ENCODE peak calls at places on chromosomes 5 and 9, in four cellular contexts. U is iPS DF 6.9, B is upper lobe of left lung, R is endothelial cell of umbilical vein. Z is an unnamed sample.
A peak's percentile ranks its signal among the peaks of the same experiment; 100 is the strongest.

GRCh38 chr5:75049581-75050274 is 2.6 kb downstream of the GCNT4 start:
- DNase-seq in U (peak; percentile 84), B (no peak), R (peak; percentile 55), Z (peak; percentile 58)

GRCh38 chr9:126033318-126033717 is 286.1 kb downstream of the PBX3 start:
- DNase-seq in U (no peak), B (no peak), R (no peak), Z (no peak)

GRCh38 chr9:110255064-110255416 is 1.3 kb downstream of the TXN start:
- DNase-seq in U (no peak), B (peak; percentile 76), R (no peak), Z (peak; percentile 55)

GRCh38 chr9:38134578-38134977 is 65.6 kb upstream of the SHB start:
- DNase-seq in U (no peak), B (no peak), R (no peak), Z (no peak)

GRCh38 chr5:112630246-112631009 is 107.3 kb upstream of the APC start:
- DNase-seq in U (no peak), B (no peak), R (no peak), Z (no peak)

GRCh38 chr5:180170111-180170809 is 38.8 kb downstream of the RASGEF1C start:
- DNase-seq in U (no peak), B (peak; percentile 70), R (no peak), Z (peak; percentile 80)

GRCh38 chr9:127707766-127708165 is 978 bp downstream of the CFAP157 start:
- DNase-seq in U (no peak), B (no peak), R (no peak), Z (peak; percentile 76)

GRCh38 chr9:93531374-93531773 is 45.0 kb upstream of the PHF2 start:
- DNase-seq in U (no peak), B (no peak), R (no peak), Z (no peak)

GRCh38 chr9:35733109-35733541 is 659 bp downstream of the CREB3 start:
- DNase-seq in U (no peak), B (no peak), R (peak; percentile 70), Z (peak; percentile 86)

GRCh38 chr5:180400416-180400815 is 47.3 kb upstream of the GFPT2 start:
- DNase-seq in U (no peak), B (no peak), R (no peak), Z (peak; percentile 22)

GRCh38 chr5:102858808-102859207 is 103.7 kb downstream of the PAM start:
- DNase-seq in U (no peak), B (no peak), R (no peak), Z (no peak)

GRCh38 chr5:73727470-73727869 is 101.5 kb downstream of the ARHGEF28 start:
- DNase-seq in U (no peak), B (no peak), R (no peak), Z (no peak)

GRCh38 chr5:111512026-111512405 is 319 bp downstream of the STARD4 start:
- DNase-seq in U (no peak), B (no peak), R (no peak), Z (peak; percentile 70)

GRCh38 chr9:112348257-112348992 is 15.0 kb upstream of the PTBP3 start:
- DNase-seq in U (no peak), B (peak; percentile 31), R (peak; percentile 83), Z (peak; percentile 20)

GRCh38 chr5:62521319-62521718 is 57.3 kb upstream of the LRRC70 start:
- DNase-seq in U (no peak), B (no peak), R (no peak), Z (no peak)

GRCh38 chr9:91773166-91773565 is 176.9 kb downstream of the ROR2 start:
- DNase-seq in U (no peak), B (no peak), R (no peak), Z (no peak)

GRCh38 chr9:130333041-130334040 is 67.8 kb downstream of the HMCN2 start:
- DNase-seq in U (no peak), B (peak; percentile 69), R (no peak), Z (peak; percentile 42)

GRCh38 chr5:59678959-59679358 is 214.6 kb downstream of the PDE4D start:
- DNase-seq in U (no peak), B (no peak), R (no peak), Z (no peak)

GRCh38 chr9:18020254-18020745 is 441.4 kb downstream of the SH3GL2 start:
- DNase-seq in U (no peak), B (no peak), R (no peak), Z (no peak)

GRCh38 chr9:73152445-73152844 is 780 bp downstream of the ANXA1 start:
- DNase-seq in U (no peak), B (no peak), R (peak; percentile 56), Z (no peak)

GRCh38 chr5:159975462-159976019 is 33.4 kb upstream of the TTC1 start:
- DNase-seq in U (no peak), B (no peak), R (peak; percentile 64), Z (peak; percentile 28)

GRCh38 chr5:437281-437771 is 5.7 kb upstream of the EXOC3 start:
- DNase-seq in U (no peak), B (no peak), R (no peak), Z (no peak)

GRCh38 chr9:96646081-96646991 is 8.8 kb downstream of the PRXL2C start:
- DNase-seq in U (no peak), B (no peak), R (no peak), Z (no peak)

GRCh38 chr5:75640826-75641225 is 29.6 kb downstream of the ANKDD1B start:
- DNase-seq in U (no peak), B (no peak), R (peak; percentile 50), Z (no peak)

GRCh38 chr5:1699394-1699793 is 100.2 kb downstream of the MRPL36 start:
- DNase-seq in U (no peak), B (no peak), R (no peak), Z (no peak)

GRCh38 chr9:93675336-93676150 is 99.2 kb downstream of the PHF2 start:
- DNase-seq in U (no peak), B (no peak), R (no peak), Z (peak; percentile 50)

GRCh38 chr5:13660072-13660471 is 284.4 kb downstream of the DNAH5 start:
- DNase-seq in U (no peak), B (no peak), R (peak; percentile 17), Z (peak; percentile 11)

GRCh38 chr5:53479656-53480473 is 564 bp upstream of the FST start:
- DNase-seq in U (no peak), B (peak; percentile 92), R (no peak), Z (peak; percentile 82)

GRCh38 chr5:125798311-125798710 is 624.9 kb upstream of the GRAMD2B start:
- DNase-seq in U (no peak), B (no peak), R (peak; percentile 56), Z (no peak)

GRCh38 chr9:20040991-20041606 is 252.3 kb upstream of the SLC24A2 start:
- DNase-seq in U (no peak), B (peak; percentile 58), R (no peak), Z (no peak)

GRCh38 chr5:135108569-135108968 is 74.5 kb upstream of the PITX1 start:
- DNase-seq in U (no peak), B (no peak), R (no peak), Z (no peak)

GRCh38 chr9:109179801-109180523 is 12.9 kb upstream of the FRRS1L start:
- DNase-seq in U (no peak), B (no peak), R (no peak), Z (no peak)

GRCh38 chr5:56328753-56329560 is 95.8 kb upstream of the ANKRD55 start:
- DNase-seq in U (no peak), B (no peak), R (peak; percentile 72), Z (no peak)

GRCh38 chr9:4932681-4933080 is 52.4 kb upstream of the JAK2 start:
- DNase-seq in U (no peak), B (no peak), R (no peak), Z (no peak)

GRCh38 chr5:141369994-141370848 is at the start of gene PCDHGB3:
- DNase-seq in U (no peak), B (peak; percentile 13), R (peak; percentile 40), Z (no peak)

GRCh38 chr5:72692273-72692672 is 124.2 kb upstream of the TNPO1 start:
- DNase-seq in U (no peak), B (no peak), R (no peak), Z (no peak)

GRCh38 chr9:85431396-85432102 is 310.2 kb downstream of the AGTPBP1 start:
- DNase-seq in U (no peak), B (no peak), R (peak; percentile 75), Z (no peak)

GRCh38 chr5:72415926-72416325 is 91.3 kb downstream of the ZNF366 start:
- DNase-seq in U (no peak), B (no peak), R (no peak), Z (no peak)

GRCh38 chr9:120486347-120486746 is 93.6 kb downstream of the CDK5RAP2 start:
- DNase-seq in U (no peak), B (no peak), R (no peak), Z (no peak)
- H3K36me3 ChIP-seq in U (no peaks in the 10 kb centered on the region), B (peaks cover 54% of the 10 kb centered on the region), R (peaks cover 2% of the 10 kb centered on the region), Z (peaks cover 5% of the 10 kb centered on the region)

DNA sequence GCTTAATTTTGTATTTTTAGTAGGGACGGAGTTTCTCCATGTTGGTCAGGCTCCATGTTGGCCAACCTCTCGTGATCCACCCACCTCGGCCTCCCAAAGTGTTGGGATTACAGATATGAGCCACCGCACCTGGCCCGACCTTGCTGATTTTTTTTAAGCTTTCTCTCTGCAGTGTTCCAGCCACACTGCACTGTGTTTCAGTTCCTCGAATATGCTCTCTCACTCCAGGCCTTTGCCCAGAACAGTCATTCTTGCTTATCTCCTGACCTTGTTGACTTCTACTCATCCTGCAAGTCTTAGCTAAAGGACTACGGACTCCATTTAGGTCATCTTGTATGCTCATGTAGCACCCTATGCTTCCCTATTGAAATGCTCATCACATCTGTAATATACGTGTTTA is 3.3 kb downstream of the SNAPC3 start:
- DNase-seq in U (no peak), B (no peak), R (no peak), Z (no peak)
- H3K36me3 ChIP-seq in U (peaks cover 6% of the 10 kb centered on the region), B (peaks cover 15% of the 10 kb centered on the region), R (peaks cover 7% of the 10 kb centered on the region), Z (peaks cover 11% of the 10 kb centered on the region)

GRCh38 chr5:97628011-97628410 is 445.0 kb upstream of the RIOK2 start:
- DNase-seq in U (no peak), B (no peak), R (no peak), Z (no peak)
- H3K36me3 ChIP-seq in U (no peaks in the 10 kb centered on the region), B (no peaks in the 10 kb centered on the region), R (no peaks in the 10 kb centered on the region), Z (no peaks in the 10 kb centered on the region)

GRCh38 chr5:176938472-176938871 is 39.3 kb upstream of the HK3 start:
- DNase-seq in U (no peak), B (no peak), R (no peak), Z (no peak)

GRCh38 chr5:176948458-176948857 is 49.3 kb upstream of the HK3 start:
- DNase-seq in U (no peak), B (no peak), R (peak; percentile 62), Z (no peak)

GRCh38 chr5:176947847-176948246 is 48.7 kb upstream of the HK3 start:
- DNase-seq in U (no peak), B (no peak), R (no peak), Z (no peak)

GRCh38 chr5:176944276-176944675 is 45.1 kb upstream of the HK3 start:
- DNase-seq in U (no peak), B (no peak), R (no peak), Z (peak; percentile 11)

DNA sequence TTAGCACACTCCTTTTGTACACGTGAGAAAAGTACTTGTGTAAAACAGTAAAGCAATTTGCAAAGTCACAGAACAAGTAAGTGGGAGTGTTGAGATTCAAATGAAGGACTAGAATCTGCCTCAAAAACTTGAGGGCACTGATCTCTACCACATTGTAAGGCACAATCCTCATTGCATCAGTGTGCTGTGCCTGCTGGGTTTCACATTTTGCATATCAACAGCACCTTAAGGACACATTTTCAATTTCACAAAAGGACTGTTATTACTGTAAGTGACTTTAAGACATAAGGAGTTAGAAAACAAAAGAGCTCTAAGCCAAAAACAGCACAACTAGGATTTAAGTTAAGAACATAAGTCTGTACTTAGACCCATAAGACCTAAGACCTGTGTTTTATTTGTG is 44.7 kb upstream of the HK3 start:
- DNase-seq in U (peak; percentile 45), B (no peak), R (no peak), Z (peak; percentile 27)
- H3K36me3 ChIP-seq in U (no peaks in the 10 kb centered on the region), B (peaks cover 68% of the 10 kb centered on the region), R (peaks cover 14% of the 10 kb centered on the region), Z (no peaks in the 10 kb centered on the region)

Z was measured in H7.